ENCODE peak calls at places on chromosome 1, in four cellular contexts. O is fibroblast of lung, W is gastrocnemius medialis, R is substantia nigra. F is an unnamed sample.

GRCh38 chr1:201268604-201269151 is 14.6 kb upstream of the PKP1 start:
- DNase-seq in O (peak), W (no peak), R (no peak), F (no peak)

GRCh38 chr1:88774151-88774556 is 90.1 kb downstream of the PKN2 start:
- DNase-seq in O (no peak), W (no peak), R (no peak), F (no peak)

GRCh38 chr1:161930064-161930463 is 93.6 kb downstream of the OLFML2B start:
- DNase-seq in O (peak), W (no peak), R (no peak), F (no peak)

GRCh38 chr1:102970496-102971078 is 137.7 kb downstream of the COL11A1 start:
- DNase-seq in O (peak), W (no peak), R (no peak), F (no peak)

GRCh38 chr1:43426221-43426620 is 27.5 kb downstream of the HYI start:
- DNase-seq in O (no peak), W (no peak), R (no peak), F (no peak)

GRCh38 chr1:193769609-193770008 is 583.2 kb upstream of the B3GALT2 start:
- DNase-seq in O (peak), W (no peak), R (no peak), F (no peak)

GRCh38 chr1:95650631-95651030 is 416.6 kb downstream of the RWDD3 start:
- DNase-seq in O (no peak), W (no peak), R (no peak), F (no peak)

GRCh38 chr1:236013330-236013729 is 51.6 kb downstream of the NID1 start:
- DNase-seq in O (no peak), W (no peak), R (no peak), F (no peak)

GRCh38 chr1:44019398-44020044 is 11.7 kb downstream of the SLC6A9 start:
- DNase-seq in O (no peak), W (no peak), R (peak), F (no peak)

GRCh38 chr1:36366091-36366661 is 19.5 kb downstream of the STK40 start:
- DNase-seq in O (peak), W (no peak), R (peak), F (no peak)

GRCh38 chr1:158189637-158190036 is 8.9 kb downstream of the CD1D start:
- DNase-seq in O (no peak), W (no peak), R (no peak), F (no peak)

GRCh38 chr1:186152227-186152944 is 222.7 kb downstream of the TPR start:
- DNase-seq in O (peak), W (no peak), R (no peak), F (no peak)

GRCh38 chr1:118325545-118326225 is 140.7 kb upstream of the SPAG17 start:
- DNase-seq in O (no peak), W (no peak), R (no peak), F (no peak)

GRCh38 chr1:229716064-229716463 is 90.0 kb downstream of the URB2 start:
- DNase-seq in O (no peak), W (no peak), R (no peak), F (no peak)
- H3K27ac ChIP-seq in O (no peak), W (no peak), R (no peak), F (no peak)

DNA sequence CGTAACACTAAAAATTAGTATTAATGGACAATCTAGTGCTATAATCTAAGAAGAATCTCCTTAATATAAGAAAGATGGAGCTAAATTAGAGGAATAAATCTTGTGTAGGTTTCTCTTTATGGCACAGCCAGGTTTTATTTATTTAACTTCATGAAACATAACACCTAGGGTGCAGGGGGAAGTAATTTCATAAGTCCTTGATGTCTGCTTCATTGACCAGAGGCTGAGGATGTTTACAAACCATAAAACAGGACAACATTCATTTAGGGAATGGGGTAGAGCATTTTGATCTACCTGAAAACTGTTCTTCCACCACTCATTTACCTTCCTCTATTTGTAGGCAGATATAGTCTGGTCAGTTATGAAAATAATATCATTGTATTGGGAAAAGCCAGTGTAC is 95.5 kb downstream of the NGF start:
- DNase-seq in O (no peak), W (no peak), R (no peak), F (no peak)
- H3K27ac ChIP-seq in O (no peak), W (no peak), R (no peak), F (no peak)

GRCh38 chr1:27154991-27155781 is at the start of gene SLC9A1:
- DNase-seq in O (peak), W (peak), R (peak), F (peak)

GRCh38 chr1:27153549-27153886 is 1.4 kb downstream of the SLC9A1 start:
- DNase-seq in O (peak), W (peak), R (no peak), F (peak)

GRCh38 chr1:27152829-27153548 is 1.9 kb downstream of the SLC9A1 start:
- DNase-seq in O (peak), W (no peak), R (no peak), F (no peak)

GRCh38 chr1:27154469-27154990 is 395 bp downstream of the SLC9A1 start:
- DNase-seq in O (no peak), W (no peak), R (no peak), F (no peak)

GRCh38 chr1:27153927-27154358 is 982 bp downstream of the SLC9A1 start:
- DNase-seq in O (no peak), W (peak), R (no peak), F (peak)
- H3K27ac ChIP-seq in O (peak), W (peak), R (no peak), F (peak)

DNA sequence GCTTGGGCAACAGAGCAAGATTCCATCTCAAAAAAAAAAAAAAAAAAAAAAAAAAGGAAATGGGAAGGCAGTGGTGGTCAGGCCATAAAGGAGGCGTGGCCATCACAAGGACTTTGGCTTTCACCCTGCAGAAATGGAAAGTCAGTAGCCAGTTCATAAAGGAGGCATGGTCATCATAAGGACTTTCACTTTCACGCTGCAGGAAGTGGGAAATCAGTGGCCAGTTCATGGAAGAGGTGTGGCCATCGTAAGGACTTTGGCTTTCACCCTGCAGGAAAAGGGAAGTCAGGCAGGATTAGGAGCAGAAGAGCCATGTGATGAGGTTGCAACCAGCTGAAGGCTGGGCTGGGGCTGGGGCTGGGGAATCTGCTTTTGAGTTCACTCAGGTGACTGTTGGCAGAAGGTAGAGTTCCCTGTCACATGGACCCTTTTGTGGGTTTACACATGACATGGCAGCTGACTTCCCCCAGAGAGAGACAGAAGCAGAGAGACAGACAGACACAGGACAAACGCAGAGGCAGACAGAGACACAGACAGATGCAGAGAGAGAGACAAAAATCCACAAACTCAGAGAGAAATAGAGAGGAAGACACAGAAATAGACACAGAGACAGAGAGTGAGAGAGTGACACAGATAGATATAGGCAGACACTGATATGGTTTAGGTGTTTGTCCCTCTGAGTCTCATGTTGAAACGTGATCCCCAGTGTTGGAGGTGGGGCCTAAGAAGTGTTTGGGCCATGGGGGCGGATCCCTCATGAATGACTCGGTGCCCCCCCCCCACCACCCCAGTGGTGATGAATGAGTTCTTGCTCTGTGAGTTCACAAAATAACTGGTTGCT is 263.9 kb upstream of the KAZN start:
- DNase-seq in O (no peak), W (no peak), R (no peak), F (no peak)
- H3K27ac ChIP-seq in O (no peak), W (no peak), R (no peak), F (no peak)

DNA sequence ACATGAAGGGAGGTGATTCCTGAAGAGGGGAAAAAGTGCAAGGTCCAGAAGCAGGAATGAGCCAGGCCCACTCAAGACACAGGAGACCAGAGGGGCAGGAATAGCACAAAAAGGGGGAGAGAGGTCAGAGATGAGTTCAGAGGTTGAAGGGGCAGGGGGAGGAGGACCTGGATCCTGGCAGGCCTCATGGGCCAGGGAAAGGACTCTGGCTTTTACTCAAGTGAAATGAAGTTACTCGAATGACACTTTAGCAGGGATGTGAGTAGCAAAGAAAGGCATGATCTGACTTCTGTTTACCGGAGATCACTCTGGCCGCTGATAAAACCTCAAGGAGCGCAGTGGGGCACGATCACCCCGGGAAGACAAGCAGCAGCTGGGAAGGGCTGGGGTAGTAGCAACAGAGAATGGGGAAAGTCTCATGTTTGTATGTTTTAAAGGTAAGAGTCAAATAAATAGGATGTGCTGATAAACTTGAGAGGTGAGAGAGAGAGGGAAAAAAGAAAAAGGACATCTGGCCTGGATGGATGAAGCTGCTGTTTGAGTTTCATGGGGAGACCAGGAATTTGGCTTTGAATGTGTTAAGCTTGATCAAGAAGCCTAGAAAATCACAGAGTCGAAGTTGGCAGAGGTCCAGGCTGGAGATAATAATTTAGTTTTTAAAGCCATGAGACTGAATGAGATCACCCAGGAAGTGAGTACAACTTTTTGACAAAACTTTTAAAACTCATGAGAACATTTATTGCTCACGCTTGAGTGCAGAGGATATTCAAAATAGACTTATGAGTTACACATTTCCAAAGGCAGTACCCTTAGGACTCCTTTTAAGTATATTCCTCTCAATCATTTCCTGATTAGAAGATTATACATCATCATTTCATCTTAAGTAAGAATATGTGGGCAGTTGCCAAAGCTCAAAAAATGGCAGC is 156.0 kb downstream of the RERE start:
- DNase-seq in O (peak), W (peak), R (no peak), F (peak)
- H3K27ac ChIP-seq in O (peak), W (peak), R (peak), F (peak)

GRCh38 chr1:90371106-90371813 is 345.8 kb downstream of the BARHL2 start:
- DNase-seq in O (peak), W (no peak), R (no peak), F (no peak)
- H3K27ac ChIP-seq in O (no peak), W (no peak), R (no peak), F (no peak)

GRCh38 chr1:9179450-9179849 is 50.5 kb upstream of the GPR157 start:
- DNase-seq in O (no peak), W (no peak), R (no peak), F (no peak)
- H3K27ac ChIP-seq in O (no peak), W (no peak), R (no peak), F (no peak)